ENCODE peak calls at places on chromosomes 1 and 21, in five cellular contexts. R, W, Y, T and O are unnamed samples.

GRCh38 chr1:207919523-207920210 is 8.7 kb upstream of the CD34 start:
- DNase-seq in T (peak), R (no peak), Y (no peak), W (no peak), O (no peak)

GRCh38 chr1:86062458-86062857 is 94.1 kb downstream of the COL24A1 start:
- DNase-seq in W (no peak), T (peak), Y (no peak), R (peak), O (no peak)

GRCh38 chr1:212607924-212608208 is 695 bp upstream of the ATF3 start:
- DNase-seq in T (no peak), W (no peak), Y (no peak), R (no peak), O (no peak)

GRCh38 chr1:167137285-167138192 is 43.7 kb downstream of the STYXL2 start:
- DNase-seq in Y (no peak), R (no peak), T (no peak), W (no peak), O (no peak)

GRCh38 chr1:27152004-27152828 is 2.7 kb downstream of the SLC9A1 start:
- DNase-seq in W (no peak), T (peak), R (peak), Y (no peak), O (no peak)

GRCh38 chr21:43814215-43815106 is 25.1 kb downstream of the RRP1 start:
- DNase-seq in R (no peak), Y (no peak), T (peak), W (no peak), O (no peak)

GRCh38 chr1:222031286-222031685 is 289.4 kb upstream of the DUSP10 start:
- DNase-seq in Y (no peak), W (no peak), T (no peak), R (no peak), O (no peak)

GRCh38 chr1:1001057-1001630 is 1.2 kb upstream of the HES4 start:
- DNase-seq in R (peak), Y (peak), W (no peak), T (no peak), O (no peak)

GRCh38 chr1:58304584-58304983 is 241.9 kb downstream of the OMA1 start:
- DNase-seq in Y (no peak), W (no peak), T (no peak), R (no peak), O (no peak)

GRCh38 chr1:209590405-209590804 is 6.9 kb downstream of the CAMK1G start:
- DNase-seq in R (peak), T (peak), W (no peak), Y (no peak), O (no peak)

GRCh38 chr1:198481661-198482060 is 58.8 kb downstream of the ATP6V1G3 start:
- DNase-seq in T (no peak), W (no peak), R (no peak), Y (no peak), O (no peak)

GRCh38 chr1:208231929-208232360 is 12.2 kb downstream of the PLXNA2 start:
- DNase-seq in W (no peak), R (peak), T (no peak), Y (no peak), O (no peak)

GRCh38 chr1:209860293-209860881 is 32.6 kb downstream of the UTP25 start:
- DNase-seq in W (peak), T (peak), R (peak), Y (peak), O (peak)

GRCh38 chr1:156750191-156750931 is 1.1 kb downstream of the HDGF start:
- DNase-seq in W (no peak), R (peak), T (peak), Y (no peak), O (peak)

GRCh38 chr1:224684920-224685547 is 68.9 kb downstream of the CNIH3 start:
- DNase-seq in R (no peak), T (no peak), Y (no peak), W (no peak), O (no peak)

GRCh38 chr1:30318413-30318812 is 405.0 kb downstream of the MATN1 start:
- DNase-seq in R (no peak), Y (no peak), W (no peak), T (no peak), O (peak)

GRCh38 chr21:44818636-44819011 is 762 bp upstream of the SUMO3 start:
- DNase-seq in R (no peak), W (no peak), Y (no peak), T (no peak), O (no peak)

GRCh38 chr21:38234395-38235142 is 22.2 kb upstream of the KCNJ15 start:
- DNase-seq in Y (no peak), T (no peak), R (no peak), W (no peak), O (peak)

GRCh38 chr1:34929497-34929852 is at the start of gene DLGAP3:
- DNase-seq in T (peak), W (no peak), Y (peak), R (no peak), O (no peak)

GRCh38 chr1:33925586-33925985 is 61.7 kb downstream of the HMGB4 start:
- DNase-seq in Y (no peak), R (no peak), T (no peak), W (no peak), O (no peak)

GRCh38 chr1:207811920-207812720 is 60.3 kb downstream of the CD46 start:
- DNase-seq in T (no peak), R (peak), Y (no peak), W (peak), O (peak)

GRCh38 chr1:77421504-77422233 is 139.8 kb downstream of the AK5 start:
- DNase-seq in Y (no peak), W (no peak), R (no peak), T (no peak), O (no peak)

GRCh38 chr1:61742620-61743431 is 546 bp downstream of the PATJ start:
- DNase-seq in T (peak), R (peak), Y (peak), W (peak), O (peak)

GRCh38 chr1:229363723-229364122 is 20.9 kb upstream of the CCSAP start:
- DNase-seq in Y (no peak), T (no peak), W (no peak), R (no peak), O (no peak)

GRCh38 chr1:223714849-223715709 is 2.7 kb downstream of the CAPN2 start:
- DNase-seq in R (peak), Y (no peak), T (peak), W (no peak), O (no peak)

GRCh38 chr21:45513003-45513706 is 29.1 kb downstream of the SLC19A1 start:
- DNase-seq in Y (no peak), T (no peak), W (no peak), R (no peak), O (peak)

GRCh38 chr21:42013901-42014300 is 3.7 kb upstream of the ZBTB21 start:
- DNase-seq in Y (no peak), T (no peak), W (no peak), R (no peak), O (no peak)

GRCh38 chr21:32137266-32137665 is 141.6 kb downstream of the MIS18A start:
- DNase-seq in T (no peak), Y (no peak), W (no peak), R (peak), O (no peak)

GRCh38 chr1:83029050-83029449 is 969.9 kb downstream of the TTLL7 start:
- DNase-seq in R (no peak), T (no peak), W (no peak), Y (no peak), O (no peak)

GRCh38 chr21:14533555-14534400 is 12.3 kb downstream of the SAMSN1 start:
- DNase-seq in T (peak), R (peak), W (no peak), Y (no peak), O (no peak)